ENCODE peak calls at places on chromosomes 3 and 15, in five cellular contexts. One of them, this sample, is unnamed.

GRCh38 chr15:88003928-88004327 is 252.6 kb downstream of the NTRK3 start:
- DNase-seq in mesendoderm: peak; percentile 25
- DNase-seq in cardiac fibroblast: no peak
- DNase-seq in EH: no peak
- DNase-seq in left colon: no peak
- DNase-seq in this sample: no peak

GRCh38 chr3:76715426-76715825 is 324.5 kb upstream of the ROBO2 start:
- DNase-seq in mesendoderm: no peak
- DNase-seq in cardiac fibroblast: no peak
- DNase-seq in EH: no peak
- DNase-seq in left colon: no peak
- DNase-seq in this sample: no peak

GRCh38 chr3:102092617-102093466 is 243.5 kb downstream of the NFKBIZ start:
- DNase-seq in mesendoderm: no peak
- DNase-seq in cardiac fibroblast: peak; percentile 50
- DNase-seq in EH: peak; percentile 60
- DNase-seq in left colon: no peak
- DNase-seq in this sample: no peak

GRCh38 chr15:71806452-71806931 is 3.9 kb upstream of the NR2E3 start:
- DNase-seq in mesendoderm: peak; percentile 82
- DNase-seq in cardiac fibroblast: peak; percentile 51
- DNase-seq in EH: peak; percentile 57
- DNase-seq in left colon: no peak
- DNase-seq in this sample: peak; percentile 79

GRCh38 chr15:27134481-27134880 is 163.5 kb downstream of the GABRG3 start:
- DNase-seq in mesendoderm: no peak
- DNase-seq in cardiac fibroblast: no peak
- DNase-seq in EH: no peak
- DNase-seq in left colon: no peak
- DNase-seq in this sample: no peak

GRCh38 chr3:17411157-17411877 is 331.1 kb downstream of the TBC1D5 start:
- DNase-seq in mesendoderm: no peak
- DNase-seq in cardiac fibroblast: no peak
- DNase-seq in EH: no peak
- DNase-seq in left colon: no peak
- DNase-seq in this sample: no peak

GRCh38 chr3:149120051-149120972 is 9.1 kb upstream of the HPS3 start:
- DNase-seq in mesendoderm: peak; percentile 76
- DNase-seq in cardiac fibroblast: peak; percentile 85
- DNase-seq in EH: peak; percentile 71
- DNase-seq in left colon: no peak
- DNase-seq in this sample: no peak

GRCh38 chr3:108180214-108180613 is 42.0 kb downstream of the IFT57 start:
- DNase-seq in mesendoderm: no peak
- DNase-seq in cardiac fibroblast: peak; percentile 71
- DNase-seq in EH: peak; percentile 56
- DNase-seq in left colon: no peak
- DNase-seq in this sample: no peak

GRCh38 chr3:195095035-195095703 is 175.8 kb downstream of the XXYLT1 start:
- DNase-seq in mesendoderm: no peak
- DNase-seq in cardiac fibroblast: no peak
- DNase-seq in EH: no peak
- DNase-seq in left colon: no peak
- DNase-seq in this sample: peak; percentile 82

GRCh38 chr3:64377942-64378341 is 152.7 kb upstream of the PRICKLE2 start:
- DNase-seq in mesendoderm: no peak
- DNase-seq in cardiac fibroblast: no peak
- DNase-seq in EH: no peak
- DNase-seq in left colon: no peak
- DNase-seq in this sample: peak; percentile 23

GRCh38 chr3:99825239-99825638 is 7.6 kb downstream of the CMSS1 start:
- DNase-seq in mesendoderm: no peak
- DNase-seq in cardiac fibroblast: no peak
- DNase-seq in EH: peak; percentile 61
- DNase-seq in left colon: no peak
- DNase-seq in this sample: no peak

GRCh38 chr15:87267798-87268197 is 988.7 kb downstream of the NTRK3 start:
- DNase-seq in mesendoderm: no peak
- DNase-seq in cardiac fibroblast: peak; percentile 94
- DNase-seq in EH: peak; percentile 91
- DNase-seq in left colon: no peak
- DNase-seq in this sample: no peak

GRCh38 chr15:77243146-77243545 is 172.2 kb upstream of the TSPAN3 start:
- DNase-seq in mesendoderm: no peak
- DNase-seq in cardiac fibroblast: peak; percentile 16
- DNase-seq in EH: peak; percentile 52
- DNase-seq in left colon: no peak
- DNase-seq in this sample: no peak

GRCh38 chr3:47057212-47057671 is 77.8 kb downstream of the NBEAL2 start:
- DNase-seq in mesendoderm: peak; percentile 6
- DNase-seq in cardiac fibroblast: peak; percentile 27
- DNase-seq in EH: peak; percentile 8
- DNase-seq in left colon: no peak
- DNase-seq in this sample: no peak

GRCh38 chr3:125245521-125245920 is 33.0 kb upstream of the SLC12A8 start:
- DNase-seq in mesendoderm: no peak
- DNase-seq in cardiac fibroblast: no peak
- DNase-seq in EH: peak; percentile 75
- DNase-seq in left colon: no peak
- DNase-seq in this sample: no peak

GRCh38 chr15:43889072-43889471 is 62.3 kb downstream of the WDR76 start:
- DNase-seq in mesendoderm: no peak
- DNase-seq in cardiac fibroblast: no peak
- DNase-seq in EH: no peak
- DNase-seq in left colon: no peak
- DNase-seq in this sample: no peak

GRCh38 chr3:69948246-69948862 is 51.2 kb upstream of the SAMMSON start:
- DNase-seq in mesendoderm: peak; percentile 43
- DNase-seq in cardiac fibroblast: peak; percentile 70
- DNase-seq in EH: peak; percentile 66
- DNase-seq in left colon: no peak
- DNase-seq in this sample: no peak

GRCh38 chr3:191792580-191792979 is 331.6 kb downstream of the PYDC2 start:
- DNase-seq in mesendoderm: no peak
- DNase-seq in cardiac fibroblast: peak; percentile 25
- DNase-seq in EH: no peak
- DNase-seq in left colon: no peak
- DNase-seq in this sample: no peak

GRCh38 chr3:134002326-134002725 is 27.4 kb downstream of the SLCO2A1 start:
- DNase-seq in mesendoderm: no peak
- DNase-seq in cardiac fibroblast: peak; percentile 26
- DNase-seq in EH: peak; percentile 89
- DNase-seq in left colon: no peak
- DNase-seq in this sample: peak; percentile 37

GRCh38 chr15:92365816-92366215 is 27.9 kb upstream of the ST8SIA2 start:
- DNase-seq in mesendoderm: peak; percentile 90
- DNase-seq in cardiac fibroblast: no peak
- DNase-seq in EH: no peak
- DNase-seq in left colon: no peak
- DNase-seq in this sample: no peak